ENCODE peak calls at places on chromosomes 3 and 15, in nine cellular contexts. One of them, this sample, is unnamed. For H3K4me1, the result is how much of the 10 kb centered on the place peaks cover.

GRCh38 chr15:48603922-48604321 is 41.6 kb downstream of the FBN1 start:
- DNase-seq in lower lobe of right lung: no peak
- DNase-seq in transverse colon: no peak
- DNase-seq in K562: no peak
- DNase-seq in astrocyte: peak
- DNase-seq in esophagus squamous epithelium: no peak
- DNase-seq in stomach: no peak
- DNase-seq in CD8-positive, alpha-beta T cell: no peak
- DNase-seq in upper lobe of left lung: no peak
- DNase-seq in this sample: no peak

GRCh38 chr15:51917493-51917892 is 54.1 kb downstream of the LEO1 start:
- DNase-seq in lower lobe of right lung: peak
- DNase-seq in transverse colon: no peak
- DNase-seq in K562: peak
- DNase-seq in astrocyte: no peak
- DNase-seq in esophagus squamous epithelium: no peak
- DNase-seq in stomach: no peak
- DNase-seq in CD8-positive, alpha-beta T cell: no peak
- DNase-seq in upper lobe of left lung: peak
- DNase-seq in this sample: no peak

GRCh38 chr3:44414517-44415090 is 62.9 kb downstream of the ZNF445 start:
- DNase-seq in lower lobe of right lung: no peak
- DNase-seq in transverse colon: no peak
- DNase-seq in K562: no peak
- DNase-seq in astrocyte: no peak
- DNase-seq in esophagus squamous epithelium: no peak
- DNase-seq in stomach: no peak
- DNase-seq in CD8-positive, alpha-beta T cell: no peak
- DNase-seq in upper lobe of left lung: no peak
- DNase-seq in this sample: no peak

GRCh38 chr15:66080791-66081475 is 172.6 kb downstream of the MEGF11 start:
- DNase-seq in lower lobe of right lung: no peak
- DNase-seq in transverse colon: peak
- DNase-seq in K562: no peak
- DNase-seq in astrocyte: peak
- DNase-seq in esophagus squamous epithelium: no peak
- DNase-seq in stomach: no peak
- DNase-seq in CD8-positive, alpha-beta T cell: no peak
- DNase-seq in upper lobe of left lung: no peak
- DNase-seq in this sample: no peak

GRCh38 chr3:67674055-67674454 is 19.6 kb upstream of the SUCLG2 start:
- DNase-seq in lower lobe of right lung: no peak
- DNase-seq in transverse colon: no peak
- DNase-seq in K562: no peak
- DNase-seq in astrocyte: no peak
- DNase-seq in esophagus squamous epithelium: no peak
- DNase-seq in stomach: no peak
- DNase-seq in CD8-positive, alpha-beta T cell: no peak
- DNase-seq in upper lobe of left lung: no peak
- DNase-seq in this sample: no peak

GRCh38 chr3:197456271-197457091 is 99.3 kb downstream of the BDH1 start:
- DNase-seq in lower lobe of right lung: peak
- DNase-seq in transverse colon: peak
- DNase-seq in K562: peak
- DNase-seq in astrocyte: peak
- DNase-seq in esophagus squamous epithelium: no peak
- DNase-seq in stomach: peak
- DNase-seq in CD8-positive, alpha-beta T cell: peak
- DNase-seq in upper lobe of left lung: peak
- DNase-seq in this sample: peak

GRCh38 chr3:20043398-20043797 is 3.2 kb downstream of the KAT2B start:
- DNase-seq in lower lobe of right lung: peak
- DNase-seq in transverse colon: peak
- DNase-seq in K562: no peak
- DNase-seq in astrocyte: no peak
- DNase-seq in esophagus squamous epithelium: peak
- DNase-seq in stomach: peak
- DNase-seq in CD8-positive, alpha-beta T cell: peak
- DNase-seq in upper lobe of left lung: peak
- DNase-seq in this sample: peak

GRCh38 chr3:42552830-42553229 is 28.9 kb downstream of the SEC22C start:
- DNase-seq in lower lobe of right lung: no peak
- DNase-seq in transverse colon: no peak
- DNase-seq in K562: no peak
- DNase-seq in astrocyte: no peak
- DNase-seq in esophagus squamous epithelium: no peak
- DNase-seq in stomach: no peak
- DNase-seq in CD8-positive, alpha-beta T cell: no peak
- DNase-seq in upper lobe of left lung: no peak
- DNase-seq in this sample: no peak

GRCh38 chr3:99920530-99921376 is 103.1 kb downstream of the CMSS1 start:
- DNase-seq in lower lobe of right lung: peak
- DNase-seq in transverse colon: peak
- DNase-seq in K562: no peak
- DNase-seq in astrocyte: no peak
- DNase-seq in esophagus squamous epithelium: no peak
- DNase-seq in stomach: peak
- DNase-seq in CD8-positive, alpha-beta T cell: no peak
- DNase-seq in upper lobe of left lung: peak
- DNase-seq in this sample: peak

GRCh38 chr15:63462053-63462452 is 42.3 kb upstream of the USP3 start:
- DNase-seq in lower lobe of right lung: no peak
- DNase-seq in transverse colon: no peak
- DNase-seq in K562: no peak
- DNase-seq in astrocyte: peak
- DNase-seq in esophagus squamous epithelium: no peak
- DNase-seq in stomach: no peak
- DNase-seq in CD8-positive, alpha-beta T cell: no peak
- DNase-seq in upper lobe of left lung: no peak
- DNase-seq in this sample: no peak

GRCh38 chr15:63118854-63119253 is 2.8 kb upstream of the LACTB start:
- DNase-seq in lower lobe of right lung: no peak
- DNase-seq in transverse colon: no peak
- DNase-seq in K562: no peak
- DNase-seq in astrocyte: no peak
- DNase-seq in esophagus squamous epithelium: no peak
- DNase-seq in stomach: no peak
- DNase-seq in CD8-positive, alpha-beta T cell: no peak
- DNase-seq in upper lobe of left lung: no peak
- DNase-seq in this sample: no peak

GRCh38 chr15:39304201-39304841 is 276.6 kb upstream of the THBS1 start:
- DNase-seq in lower lobe of right lung: no peak
- DNase-seq in transverse colon: no peak
- DNase-seq in K562: no peak
- DNase-seq in astrocyte: peak
- DNase-seq in esophagus squamous epithelium: no peak
- DNase-seq in stomach: no peak
- DNase-seq in CD8-positive, alpha-beta T cell: no peak
- DNase-seq in upper lobe of left lung: no peak
- DNase-seq in this sample: no peak

GRCh38 chr15:48373855-48374421 is 42.7 kb downstream of the DUT start:
- DNase-seq in lower lobe of right lung: peak
- DNase-seq in transverse colon: no peak
- DNase-seq in K562: no peak
- DNase-seq in astrocyte: peak
- DNase-seq in esophagus squamous epithelium: no peak
- DNase-seq in stomach: no peak
- DNase-seq in CD8-positive, alpha-beta T cell: no peak
- DNase-seq in upper lobe of left lung: peak
- DNase-seq in this sample: peak

GRCh38 chr3:107235923-107236315 is 141.3 kb upstream of the CCDC54 start:
- DNase-seq in lower lobe of right lung: no peak
- DNase-seq in transverse colon: peak
- DNase-seq in K562: peak
- DNase-seq in astrocyte: peak
- DNase-seq in esophagus squamous epithelium: no peak
- DNase-seq in stomach: no peak
- DNase-seq in CD8-positive, alpha-beta T cell: peak
- DNase-seq in upper lobe of left lung: no peak
- DNase-seq in this sample: no peak

GRCh38 chr15:35308802-35309201 is 223.7 kb upstream of the NANOGP8 start:
- DNase-seq in lower lobe of right lung: no peak
- DNase-seq in transverse colon: peak
- DNase-seq in K562: no peak
- DNase-seq in astrocyte: peak
- DNase-seq in esophagus squamous epithelium: no peak
- DNase-seq in stomach: no peak
- DNase-seq in CD8-positive, alpha-beta T cell: no peak
- DNase-seq in upper lobe of left lung: no peak
- DNase-seq in this sample: peak

DNA sequence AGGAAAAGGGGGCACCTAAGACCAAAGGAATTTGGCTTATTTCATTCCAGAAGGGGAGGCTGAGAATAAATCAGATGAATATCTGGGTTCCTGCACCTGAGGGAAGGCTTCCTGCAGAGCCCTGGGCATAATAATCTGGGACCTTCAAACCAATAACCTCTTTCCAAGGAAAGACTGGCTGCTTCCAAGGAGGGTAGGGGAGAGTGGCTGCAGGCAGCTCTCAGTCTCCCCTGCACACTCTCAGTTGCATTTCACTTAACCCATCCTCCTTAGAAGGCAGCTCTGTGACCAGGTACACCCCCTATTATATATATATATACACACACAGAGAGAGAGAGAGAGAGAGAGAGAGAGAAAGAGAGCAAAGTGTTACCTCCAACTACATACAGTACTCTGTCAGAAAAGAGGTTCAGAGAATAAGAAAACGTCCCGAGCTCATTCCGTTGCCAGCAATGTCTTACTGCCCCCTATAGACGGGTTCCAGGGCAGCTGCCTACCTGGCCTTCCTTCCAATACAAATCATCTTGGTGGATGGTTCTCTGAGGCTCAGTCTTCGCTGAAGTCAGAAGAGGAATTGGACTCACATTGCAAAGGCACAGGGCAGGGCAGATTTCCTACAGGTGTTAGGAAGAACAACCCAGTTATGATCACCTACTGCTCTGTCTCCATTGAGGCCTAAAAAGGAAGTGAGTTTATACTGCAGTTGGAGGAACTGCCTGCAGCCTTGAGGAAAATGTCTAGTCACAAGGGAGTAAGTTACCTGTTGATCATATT is 26.1 kb downstream of the CAPN3 start:
- DNase-seq in lower lobe of right lung: no peak
- DNase-seq in transverse colon: peak
- DNase-seq in K562: peak
- DNase-seq in astrocyte: peak
- DNase-seq in esophagus squamous epithelium: no peak
- DNase-seq in stomach: peak
- DNase-seq in CD8-positive, alpha-beta T cell: no peak
- DNase-seq in upper lobe of left lung: no peak
- DNase-seq in this sample: no peak
- H3K4me1 ChIP-seq in lower lobe of right lung: under half
- H3K4me1 ChIP-seq in transverse colon: under half
- H3K4me1 ChIP-seq in K562: under half
- H3K4me1 ChIP-seq in astrocyte: under half
- H3K4me1 ChIP-seq in esophagus squamous epithelium: under half
- H3K4me1 ChIP-seq in stomach: under half
- H3K4me1 ChIP-seq in CD8-positive, alpha-beta T cell: under half
- H3K4me1 ChIP-seq in upper lobe of left lung: under half
- H3K4me1 ChIP-seq in this sample: under half

GRCh38 chr3:104101736-104102135 is 1265.0 kb upstream of the ALCAM start:
- DNase-seq in lower lobe of right lung: no peak
- DNase-seq in transverse colon: no peak
- DNase-seq in K562: no peak
- DNase-seq in astrocyte: peak
- DNase-seq in esophagus squamous epithelium: no peak
- DNase-seq in stomach: no peak
- DNase-seq in CD8-positive, alpha-beta T cell: no peak
- DNase-seq in upper lobe of left lung: no peak
- DNase-seq in this sample: no peak

DNA sequence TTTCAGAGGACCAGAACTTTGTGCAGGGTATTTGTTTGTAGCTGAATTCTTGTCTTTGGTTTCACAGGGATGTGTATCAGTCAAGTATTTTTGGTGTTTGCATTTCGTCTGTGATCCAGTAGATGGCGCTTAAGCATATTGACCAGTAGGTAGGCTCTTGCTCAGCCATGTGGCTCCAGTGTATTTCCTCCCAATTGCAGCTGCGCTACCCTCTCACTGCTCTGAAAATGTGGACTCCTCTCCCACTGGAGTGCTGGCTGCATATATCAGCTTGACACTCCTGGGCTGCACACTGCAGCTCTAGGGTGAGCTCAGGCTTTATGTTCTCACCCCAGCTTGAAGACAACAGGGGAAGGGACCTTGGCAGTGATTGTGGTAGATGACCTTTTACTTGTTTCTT is 1264.3 kb upstream of the ALCAM start:
- DNase-seq in lower lobe of right lung: no peak
- DNase-seq in transverse colon: no peak
- DNase-seq in K562: no peak
- DNase-seq in astrocyte: peak
- DNase-seq in esophagus squamous epithelium: no peak
- DNase-seq in stomach: no peak
- DNase-seq in CD8-positive, alpha-beta T cell: no peak
- DNase-seq in upper lobe of left lung: no peak
- DNase-seq in this sample: no peak
- TF ChIP-seq CTCF in lower lobe of right lung: peak
- TF ChIP-seq CTCF in transverse colon: peak
- TF ChIP-seq CTCF in K562: no peak
- TF ChIP-seq CTCF in astrocyte: peak
- TF ChIP-seq CTCF in esophagus squamous epithelium: no peak
- TF ChIP-seq CTCF in stomach: no peak
- TF ChIP-seq CTCF in CD8-positive, alpha-beta T cell: no peak
- TF ChIP-seq CTCF in upper lobe of left lung: peak
- TF ChIP-seq CTCF in this sample: peak

GRCh38 chr3:123256256-123256655 is 54.5 kb downstream of the SEC22A start:
- DNase-seq in lower lobe of right lung: no peak
- DNase-seq in transverse colon: no peak
- DNase-seq in K562: no peak
- DNase-seq in astrocyte: no peak
- DNase-seq in esophagus squamous epithelium: no peak
- DNase-seq in stomach: no peak
- DNase-seq in CD8-positive, alpha-beta T cell: no peak
- DNase-seq in upper lobe of left lung: no peak
- DNase-seq in this sample: no peak
- H3K27ac ChIP-seq in lower lobe of right lung: no peak
- H3K27ac ChIP-seq in transverse colon: no peak
- H3K27ac ChIP-seq in K562: no peak
- H3K27ac ChIP-seq in astrocyte: no peak
- H3K27ac ChIP-seq in esophagus squamous epithelium: no peak
- H3K27ac ChIP-seq in stomach: no peak
- H3K27ac ChIP-seq in CD8-positive, alpha-beta T cell: no peak
- H3K27ac ChIP-seq in upper lobe of left lung: no peak
- H3K27ac ChIP-seq in this sample: no peak

DNA sequence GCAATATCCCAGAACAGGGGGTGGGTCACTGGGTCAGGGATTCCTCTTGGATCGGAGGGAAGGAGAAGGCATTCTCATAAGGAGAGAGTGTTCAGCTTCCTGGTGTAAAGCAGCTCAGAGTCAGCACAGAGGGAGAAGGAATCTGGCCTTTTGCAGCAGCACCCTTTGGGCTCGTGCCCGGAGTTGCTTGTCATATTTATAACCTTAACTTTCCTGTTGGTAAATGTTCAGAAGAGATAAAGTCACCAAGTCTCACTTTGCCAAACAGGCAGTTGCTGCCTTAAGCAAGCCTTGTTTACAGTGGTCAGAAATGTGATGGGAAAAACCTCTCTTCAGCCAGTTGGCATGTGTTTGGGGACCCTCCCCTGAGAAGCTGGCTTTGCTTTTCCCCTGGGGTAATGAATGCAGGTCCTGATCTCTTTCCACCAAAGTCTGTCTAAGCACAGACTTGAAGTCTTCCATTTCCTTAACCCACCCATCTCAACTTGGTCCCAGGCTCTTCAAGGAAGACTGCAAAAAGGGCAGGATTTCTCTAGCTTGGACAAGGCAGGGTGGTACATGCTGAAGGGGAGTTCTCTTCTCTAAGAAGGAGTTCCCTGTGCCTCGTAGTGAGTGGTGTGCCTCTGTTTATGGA is 206.9 kb upstream of the BHLHE40 start:
- DNase-seq in lower lobe of right lung: peak
- DNase-seq in transverse colon: peak
- DNase-seq in K562: no peak
- DNase-seq in astrocyte: peak
- DNase-seq in esophagus squamous epithelium: peak
- DNase-seq in stomach: peak
- DNase-seq in CD8-positive, alpha-beta T cell: no peak
- DNase-seq in upper lobe of left lung: peak
- DNase-seq in this sample: peak
- H3K4me1 ChIP-seq in lower lobe of right lung: under half
- H3K4me1 ChIP-seq in transverse colon: under half
- H3K4me1 ChIP-seq in K562: under half
- H3K4me1 ChIP-seq in astrocyte: under half
- H3K4me1 ChIP-seq in esophagus squamous epithelium: half or more
- H3K4me1 ChIP-seq in stomach: under half
- H3K4me1 ChIP-seq in CD8-positive, alpha-beta T cell: under half
- H3K4me1 ChIP-seq in upper lobe of left lung: under half
- H3K4me1 ChIP-seq in this sample: under half